ENCODE peak calls at places on chromosomes 4 and X, in six cellular contexts. Z is IMR-90, J is cardiac muscle cell, R is AG09309, E is heart left ventricle, B is astrocyte of the cerebellum. Y is an unnamed sample.

GRCh38 chr4:3031357-3032064 is 42.8 kb downstream of the HTT-AS start:
- DNase-seq in J (no peak), E (no peak), Z (no peak), B (no peak), R (no peak), Y (no peak)

GRCh38 chr4:22595684-22596083 is 79.8 kb upstream of the ADGRA3 start:
- DNase-seq in Z (no peak), B (no peak), E (no peak), R (no peak), J (no peak), Y (no peak)

GRCh38 chr4:185290656-185291055 is 81.3 kb downstream of the SNX25 start:
- DNase-seq in B (no peak), J (no peak), R (no peak), E (no peak), Z (no peak), Y (no peak)

GRCh38 chr4:1315838-1316536 is 26.3 kb downstream of the MAEA start:
- DNase-seq in J (no peak), B (no peak), Z (no peak), R (no peak), E (peak), Y (no peak)

GRCh38 chr4:127406187-127406586 is 226.6 kb upstream of the INTU start:
- DNase-seq in B (no peak), Z (no peak), R (no peak), E (no peak), J (no peak), Y (no peak)

GRCh38 chr4:142567199-142567598 is 278.9 kb downstream of the INPP4B start:
- DNase-seq in R (no peak), Z (no peak), E (no peak), B (no peak), J (peak), Y (no peak)

GRCh38 chr4:54228563-54229501 is at the start of gene PDGFRA:
- DNase-seq in R (peak), Z (peak), B (peak), J (peak), E (peak), Y (peak)

GRCh38 chr4:80462537-80463207 is 127.1 kb downstream of the CFAP299 start:
- DNase-seq in J (no peak), R (no peak), Z (no peak), E (no peak), B (no peak), Y (no peak)

GRCh38 chr4:8579526-8580320 is 469 bp upstream of the GPR78 start:
- DNase-seq in E (no peak), R (no peak), Z (no peak), J (no peak), B (no peak), Y (no peak)

GRCh38 chrX:69319376-69319775 is 154.1 kb upstream of the PJA1 start:
- DNase-seq in E (no peak), J (no peak), R (no peak), B (no peak), Z (no peak), Y (no peak)

DNA sequence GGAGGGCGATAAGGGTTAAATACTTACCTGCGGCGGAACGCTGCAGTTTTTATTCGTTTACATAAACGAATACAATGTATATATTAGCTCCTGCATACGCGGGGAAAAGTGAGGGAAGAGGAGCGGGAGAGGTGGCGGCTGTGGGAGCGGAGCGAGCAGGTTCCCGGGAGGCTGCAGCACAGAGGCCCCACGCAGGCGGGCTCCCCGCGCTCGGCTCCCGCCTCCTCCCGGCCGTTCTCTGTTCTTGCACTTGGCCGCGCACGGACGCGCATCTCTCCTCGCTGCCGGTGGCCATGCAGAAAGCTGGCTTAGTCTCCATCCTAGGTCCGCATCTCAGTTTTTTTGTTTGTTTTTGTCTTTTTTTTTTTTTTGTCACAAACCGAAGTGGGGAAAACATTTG is 340.4 kb upstream of the FAT1 start:
- DNase-seq in J (no peak), B (no peak), R (no peak), E (no peak), Z (no peak), Y (no peak)
- TF ChIP-seq CTCF in J (no peak), B (no peak), R (no peak), E (no peak), Z (no peak), Y (no peak)

GRCh38 chr4:182809417-182810102 is 107.6 kb downstream of the DCTD start:
- DNase-seq in R (no peak), E (no peak), J (no peak), B (no peak), Z (no peak), Y (no peak)
- TF ChIP-seq CTCF in R (peak), E (no peak), J (no peak), B (no peak), Z (peak), Y (no peak)

GRCh38 chr4:111475696-111476095 is 669.6 kb upstream of the FAM241A start:
- DNase-seq in Z (no peak), B (no peak), J (no peak), R (no peak), E (no peak), Y (no peak)

GRCh38 chr4:111475001-111475400 is 670.3 kb upstream of the FAM241A start:
- DNase-seq in R (peak), E (no peak), J (peak), Z (peak), B (peak), Y (peak)
- TF ChIP-seq CTCF in R (peak), E (peak), J (peak), Z (peak), B (peak), Y (peak)

GRCh38 chr4:163816494-163816893 is 322.0 kb downstream of the TMA16 start:
- DNase-seq in R (no peak), J (no peak), E (no peak), Z (no peak), B (no peak), Y (no peak)

GRCh38 chr4:163818673-163819072 is 324.2 kb downstream of the TMA16 start:
- DNase-seq in B (no peak), Z (no peak), J (no peak), R (no peak), E (no peak), Y (no peak)

GRCh38 chr4:163810757-163811156 is 316.3 kb downstream of the TMA16 start:
- DNase-seq in B (no peak), E (no peak), Z (no peak), R (no peak), J (no peak), Y (no peak)

DNA sequence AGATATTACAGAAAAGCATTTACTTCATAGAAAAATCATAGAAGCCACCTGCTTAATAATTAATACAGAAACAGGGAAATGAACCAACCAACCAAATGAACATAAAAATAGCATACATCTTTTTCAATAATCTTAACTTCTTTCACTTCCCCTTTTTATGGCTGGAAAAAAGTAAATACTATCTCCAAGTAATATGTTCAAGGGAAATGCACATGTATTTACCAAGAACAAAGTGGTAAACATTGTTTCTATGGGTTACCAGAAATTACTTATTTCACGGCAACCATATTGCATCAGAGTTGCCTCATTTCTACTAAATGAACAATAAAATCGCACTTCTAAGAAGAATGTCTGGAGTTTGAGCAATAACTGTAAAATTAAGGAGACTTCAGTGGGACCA is 321.3 kb downstream of the TMA16 start:
- DNase-seq in E (no peak), J (no peak), R (no peak), B (no peak), Z (no peak), Y (no peak)
- TF ChIP-seq CTCF in E (no peak), J (no peak), R (no peak), B (no peak), Z (no peak), Y (no peak)

DNA sequence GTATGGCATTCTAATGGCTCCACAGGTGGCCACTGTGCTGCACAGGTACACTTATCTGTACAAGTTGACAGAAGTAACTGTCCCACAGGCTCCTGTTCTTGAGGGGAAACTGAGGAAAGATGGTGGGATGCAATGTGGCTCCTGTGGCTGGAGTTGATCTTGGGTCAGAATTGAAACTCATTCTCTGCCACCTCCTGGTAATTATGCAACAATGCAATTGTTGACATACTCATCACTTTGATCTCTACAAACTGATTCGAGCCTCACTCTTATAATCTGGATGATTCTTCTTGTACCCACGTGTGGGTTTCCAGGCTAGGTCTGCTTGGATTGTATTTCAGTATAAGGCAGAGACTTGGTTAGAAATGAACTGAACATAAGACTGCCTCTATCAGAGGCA is 148.8 kb downstream of the CCNG2 start:
- DNase-seq in Z (no peak), R (no peak), B (no peak), J (no peak), E (no peak), Y (no peak)
- TF ChIP-seq CTCF in Z (no peak), R (no peak), B (no peak), J (no peak), E (no peak), Y (no peak)

GRCh38 chrX:38570396-38570795 is 9.1 kb downstream of the TSPAN7 start:
- DNase-seq in R (no peak), E (no peak), B (no peak), J (no peak), Z (no peak), Y (no peak)
- TF ChIP-seq CTCF in R (no peak), E (no peak), B (no peak), J (no peak), Z (no peak), Y (no peak)

DNA sequence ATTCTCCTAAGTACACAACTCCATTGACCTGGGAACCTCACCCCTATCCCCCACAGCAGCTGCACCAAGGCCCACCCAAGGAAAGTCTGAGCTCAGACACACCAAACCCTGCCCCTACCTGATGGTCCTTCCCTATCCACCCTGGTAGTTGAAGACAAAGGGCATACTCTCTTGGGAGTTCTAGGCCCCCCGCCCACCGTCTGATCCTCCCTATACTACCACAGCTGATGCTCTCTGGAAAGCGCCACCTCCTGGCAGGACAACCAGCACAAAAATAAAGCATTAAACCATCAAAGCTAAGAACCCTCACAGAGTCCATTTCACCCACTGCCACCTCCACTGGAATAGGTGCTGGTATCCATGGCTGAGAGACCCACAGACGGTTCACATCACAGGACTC is 83.6 kb downstream of the ANAPC10 start:
- DNase-seq in R (no peak), E (no peak), Z (no peak), B (no peak), J (no peak), Y (no peak)
- TF ChIP-seq CTCF in R (no peak), E (no peak), Z (no peak), B (no peak), J (no peak), Y (no peak)

GRCh38 chr4:38523524-38524448 is 140.2 kb upstream of the KLF3 start:
- DNase-seq in E (no peak), B (no peak), Z (no peak), R (no peak), J (no peak), Y (no peak)
- TF ChIP-seq CTCF in E (no peak), B (no peak), Z (no peak), R (no peak), J (no peak), Y (no peak)

Y was measured in nephron progenitor cell.